ENCODE peak calls at places on chromosomes 6 and 20, in six cellular contexts. Z, I, Y, P, X and C are unnamed samples.

GRCh38 chr20:43770342-43770741 is 43.5 kb upstream of the GTSF1L start:
- DNase-seq in Z (no peak), I (no peak), Y (no peak), P (no peak), X (no peak), C (no peak)

GRCh38 chr6:170260686-170261085 is 30.2 kb downstream of the DLL1 start:
- DNase-seq in Z (no peak), I (no peak), Y (peak; percentile 53), P (peak; percentile 21), X (no peak), C (no peak)

GRCh38 chr20:32841632-32842031 is 17.1 kb upstream of the EFCAB8 start:
- DNase-seq in Z (no peak), I (no peak), Y (no peak), P (no peak), X (no peak), C (no peak)

GRCh38 chr6:40409143-40409542 is 178.0 kb downstream of the LRFN2 start:
- DNase-seq in Z (no peak), I (no peak), Y (no peak), P (no peak), X (no peak), C (no peak)

GRCh38 chr20:4625687-4626086 is 96.0 kb upstream of the PRND start:
- DNase-seq in Z (no peak), I (no peak), Y (no peak), P (no peak), X (no peak), C (no peak)

GRCh38 chr6:54185885-54186284 is 74.6 kb downstream of the MLIP start:
- DNase-seq in Z (no peak), I (no peak), Y (no peak), P (no peak), X (no peak), C (no peak)

GRCh38 chr6:90388395-90388794 is 91.8 kb upstream of the BACH2 start:
- DNase-seq in Z (no peak), I (no peak), Y (no peak), P (no peak), X (no peak), C (no peak)

GRCh38 chr20:56604690-56605089 is 24.4 kb upstream of the TFAP2C start:
- DNase-seq in Z (no peak), I (no peak), Y (no peak), P (no peak), X (no peak), C (no peak)

GRCh38 chr6:54646069-54646468 is 200.5 kb upstream of the FAM83B start:
- DNase-seq in Z (no peak), I (no peak), Y (no peak), P (no peak), X (no peak), C (no peak)

GRCh38 chr6:18039481-18039880 is 52.0 kb upstream of the KIF13A start:
- DNase-seq in Z (no peak), I (no peak), Y (no peak), P (no peak), X (no peak), C (no peak)

GRCh38 chr6:142381845-142382378 is 80.1 kb downstream of the ADGRG6 start:
- DNase-seq in Z (no peak), I (no peak), Y (no peak), P (no peak), X (no peak), C (no peak)

GRCh38 chr6:142385352-142385751 is 83.5 kb downstream of the ADGRG6 start:
- DNase-seq in Z (no peak), I (no peak), Y (no peak), P (no peak), X (no peak), C (no peak)

GRCh38 chr6:142387997-142388815 is 86.4 kb downstream of the ADGRG6 start:
- DNase-seq in Z (peak; percentile 15), I (no peak), Y (peak; percentile 24), P (no peak), X (no peak), C (peak; percentile 50)

GRCh38 chr6:142386657-142387056 is 84.8 kb downstream of the ADGRG6 start:
- DNase-seq in Z (no peak), I (no peak), Y (no peak), P (no peak), X (no peak), C (no peak)

DNA sequence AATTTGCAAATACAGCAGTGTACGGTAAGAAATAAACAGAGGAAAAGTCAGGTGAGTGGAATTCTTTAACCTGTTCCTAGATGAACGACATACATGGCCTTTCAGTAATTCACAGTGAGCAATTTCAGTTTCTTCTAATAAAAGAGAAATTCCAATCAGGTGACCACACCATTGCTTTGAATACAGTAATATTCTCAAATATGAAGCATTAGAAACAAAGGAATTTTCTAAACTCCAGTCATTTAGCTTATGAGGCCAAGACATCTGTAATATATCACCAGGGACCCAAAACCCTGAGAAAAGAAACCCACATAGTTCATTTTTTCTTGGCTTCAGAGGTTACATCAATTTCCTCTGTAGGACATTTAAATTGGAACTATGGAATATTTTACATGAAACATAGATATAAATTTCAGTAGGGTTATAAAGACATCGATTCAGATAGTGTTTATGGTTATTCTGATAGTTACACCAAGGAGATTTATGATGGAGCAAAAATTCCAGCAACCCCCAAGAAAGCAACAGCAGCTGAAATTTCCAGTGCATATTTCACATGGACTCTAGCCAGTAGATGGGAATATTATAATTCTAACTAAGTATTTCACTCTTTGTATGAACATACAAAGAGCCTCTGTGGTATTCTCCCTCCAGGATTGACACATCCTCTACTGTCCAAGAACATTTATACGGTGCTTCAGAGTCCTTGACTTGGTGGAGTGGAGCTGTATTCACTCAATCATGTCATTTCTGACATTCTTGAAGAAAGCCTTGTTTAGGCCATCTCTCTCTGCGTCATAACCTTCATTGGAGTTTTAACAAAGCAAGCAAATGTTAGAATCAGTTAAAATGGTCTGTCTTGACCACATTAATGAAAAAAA is 82.9 kb downstream of the ADGRG6 start:
- DNase-seq in Z (no peak), I (no peak), Y (no peak), P (no peak), X (no peak), C (no peak)
- TF ChIP-seq JUND in Z (peak; percentile 67), I (no peak), Y (no peak), P (no peak), X (no peak), C (no peak)

GRCh38 chr6:157151029-157151428 is 172.3 kb downstream of the TMEM242 start:
- DNase-seq in Z (no peak), I (no peak), Y (no peak), P (no peak), X (no peak), C (no peak)

GRCh38 chr6:157151989-157152388 is 171.3 kb downstream of the TMEM242 start:
- DNase-seq in Z (peak; percentile 57), I (no peak), Y (no peak), P (no peak), X (no peak), C (no peak)

GRCh38 chr6:157145656-157146285 is 177.5 kb downstream of the TMEM242 start:
- DNase-seq in Z (no peak), I (no peak), Y (no peak), P (no peak), X (no peak), C (no peak)

GRCh38 chr6:157150076-157150475 is 173.2 kb downstream of the TMEM242 start:
- DNase-seq in Z (no peak), I (no peak), Y (no peak), P (no peak), X (no peak), C (no peak)

DNA sequence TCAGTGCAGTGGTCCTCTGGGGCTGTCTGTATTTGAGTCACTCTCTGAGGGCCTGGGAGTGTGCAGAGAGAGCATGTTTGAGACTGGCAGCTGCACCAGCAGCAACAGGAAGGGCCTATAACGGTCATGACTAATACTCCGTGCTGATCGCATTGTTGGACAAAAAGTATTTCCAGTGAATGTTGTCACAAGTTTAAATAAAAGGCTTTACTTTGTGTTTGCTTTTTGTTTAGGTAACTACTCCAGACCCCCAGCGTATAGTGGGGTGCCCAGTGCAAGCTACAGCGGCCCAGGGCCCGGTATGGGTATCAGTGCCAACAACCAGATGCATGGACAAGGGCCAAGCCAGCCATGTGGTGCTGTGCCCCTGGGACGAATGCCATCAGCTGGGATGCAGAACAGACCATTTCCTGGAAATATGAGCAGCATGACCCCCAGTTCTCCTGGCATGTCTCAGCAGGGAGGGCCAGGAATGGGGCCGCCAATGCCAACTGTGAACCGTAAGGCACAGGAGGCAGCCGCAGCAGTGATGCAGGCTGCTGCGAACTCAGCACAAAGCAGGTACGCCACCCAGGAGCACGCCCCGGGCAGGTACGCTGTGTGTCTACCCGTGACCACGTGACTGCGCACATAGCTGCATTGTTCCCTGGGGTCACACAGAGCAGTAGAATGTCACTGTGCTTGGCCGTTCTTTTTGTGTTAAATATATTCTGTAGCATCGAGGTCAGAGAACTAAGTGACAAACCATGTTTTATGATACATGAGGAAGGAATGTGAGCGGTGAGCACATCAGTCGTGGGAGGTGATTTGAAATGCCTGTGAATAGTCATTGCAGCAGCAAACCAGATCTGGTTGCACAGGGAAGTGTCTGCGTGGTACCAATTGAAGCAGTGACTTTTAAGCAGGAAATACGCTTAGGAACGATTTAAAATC is 174.7 kb downstream of the TMEM242 start:
- DNase-seq in Z (peak; percentile 97), I (no peak), Y (no peak), P (peak; percentile 75), X (no peak), C (no peak)
- TF ChIP-seq JUND in Z (peak; percentile 74), I (no peak), Y (no peak), P (peak; percentile 62), X (no peak), C (no peak)

GRCh38 chr20:64113796-64114355 is 6.5 kb upstream of the NPBWR2 start:
- DNase-seq in Z (peak; percentile 17), I (no peak), Y (no peak), P (no peak), X (no peak), C (no peak)
- TF ChIP-seq JUND in Z (no peak), I (no peak), Y (no peak), P (no peak), X (no peak), C (no peak)

GRCh38 chr6:106053484-106053883 is 32.7 kb upstream of the PRDM1 start:
- DNase-seq in Z (no peak), I (no peak), Y (no peak), P (no peak), X (no peak), C (no peak)
- TF ChIP-seq JUND in Z (no peak), I (no peak), Y (no peak), P (no peak), X (no peak), C (no peak)

GRCh38 chr6:121612916-121613315 is 177.5 kb downstream of the GJA1 start:
- DNase-seq in Z (no peak), I (no peak), Y (no peak), P (no peak), X (no peak), C (no peak)
- TF ChIP-seq JUND in Z (no peak), I (no peak), Y (no peak), P (no peak), X (no peak), C (no peak)

DNA sequence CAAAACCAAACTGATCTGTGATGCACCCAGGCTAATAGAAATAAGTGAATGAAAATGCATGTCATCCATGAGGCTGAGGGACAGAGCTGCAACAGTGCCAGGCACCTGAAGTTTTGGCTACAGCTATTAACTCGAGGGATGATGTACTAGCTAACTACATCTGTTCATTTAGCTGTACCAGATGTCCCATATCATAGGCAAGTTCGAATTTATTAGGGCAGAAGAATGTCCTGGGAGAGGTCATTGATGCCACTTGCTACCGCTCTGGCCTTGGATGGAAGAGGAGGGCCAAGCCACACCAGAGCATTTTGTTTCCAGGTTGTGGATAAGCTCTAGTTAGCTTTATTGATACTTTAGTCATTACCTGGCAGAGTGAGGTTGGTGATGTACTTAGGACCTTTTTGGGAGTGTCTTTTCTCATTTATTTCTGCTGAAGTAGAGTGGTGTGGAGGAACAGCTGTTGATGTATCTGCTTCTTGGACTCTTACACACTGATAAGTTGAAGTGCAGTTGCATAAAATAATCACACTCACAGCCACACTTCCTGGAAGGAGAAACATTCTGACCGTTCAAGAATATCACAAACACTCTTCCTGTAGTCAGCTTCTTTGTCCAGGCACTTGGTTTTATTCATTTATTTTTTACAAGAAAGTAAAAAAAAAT is 8.2 kb downstream of the ZFAND3 start:
- DNase-seq in Z (peak; percentile 55), I (no peak), Y (no peak), P (no peak), X (no peak), C (no peak)
- TF ChIP-seq JUND in Z (no peak), I (no peak), Y (no peak), P (no peak), X (no peak), C (no peak)